ENCODE peak calls at places on chromosomes 16 and 17, in eight cellular contexts. Z is ELF-1, T is choroid plexus epithelial cell, Q is AG20443, P is GM18507, G is heart right ventricle, V is NCI-H2107, S is astrocyte of the hippocampus. N is an unnamed sample.

GRCh38 chr17:69936996-69937395 is 138.0 kb upstream of the KCNJ16 start:
- DNase-seq in G (no peak), S (no peak), V (no peak), Z (no peak), P (no peak), T (no peak), Q (no peak), N (no peak)

GRCh38 chr16:67843343-67843765 is 1.2 kb downstream of the THAP11 start:
- DNase-seq in G (no peak), V (no peak), S (peak; percentile 66), Z (no peak), Q (peak; percentile 30), P (no peak), T (no peak), N (no peak)

GRCh38 chr16:1057252-1057932 is 15.2 kb upstream of the SSTR5 start:
- DNase-seq in T (peak; percentile 7), Q (peak; percentile 82), G (no peak), Z (no peak), V (no peak), P (peak; percentile 15), S (peak; percentile 52), N (no peak)

GRCh38 chr17:61159415-61159814 is 240.2 kb upstream of the TBX2 start:
- DNase-seq in G (no peak), Q (no peak), P (no peak), Z (no peak), V (no peak), T (peak; percentile 41), S (peak; percentile 35), N (no peak)

GRCh38 chr17:79746955-79747507 is 16.3 kb downstream of the ENPP7 start:
- DNase-seq in V (no peak), G (no peak), Z (peak; percentile 41), P (no peak), T (peak; percentile 5), S (no peak), Q (no peak), N (no peak)

GRCh38 chr17:73068322-73069153 is 23.9 kb downstream of the SLC39A11 start:
- DNase-seq in P (no peak), Q (peak; percentile 29), S (peak; percentile 67), G (no peak), T (peak; percentile 96), V (no peak), Z (peak; percentile 50), N (no peak)

GRCh38 chr17:6078370-6078950 is 8.3 kb downstream of the WSCD1 start:
- DNase-seq in S (peak; percentile 21), P (no peak), G (no peak), T (no peak), Q (no peak), V (no peak), Z (no peak), N (no peak)

GRCh38 chr17:8843344-8843743 is 24.1 kb downstream of the PIK3R6 start:
- DNase-seq in S (no peak), T (no peak), Q (no peak), P (no peak), G (no peak), V (no peak), Z (no peak), N (no peak)

GRCh38 chr17:50953831-50954601 is 87.9 kb upstream of the TOB1 start:
- DNase-seq in T (peak; percentile 85), V (peak; percentile 38), P (no peak), Z (peak; percentile 81), S (peak; percentile 78), Q (peak; percentile 80), G (peak; percentile 73), N (peak; percentile 66)

GRCh38 chr17:4433515-4434031 is at the start of gene SPNS3:
- DNase-seq in P (no peak), V (no peak), G (no peak), T (no peak), Q (no peak), S (no peak), Z (no peak), N (no peak)

GRCh38 chr17:77795685-77796084 is 162.8 kb upstream of the TNRC6C start:
- DNase-seq in Z (no peak), S (no peak), P (no peak), T (no peak), V (no peak), G (no peak), Q (no peak), N (no peak)

GRCh38 chr16:81543571-81543970 is 99.0 kb downstream of the CMIP start:
- DNase-seq in S (no peak), T (peak; percentile 54), P (no peak), V (no peak), G (no peak), Q (no peak), Z (no peak), N (no peak)

GRCh38 chr16:20519231-20519630 is 56.9 kb downstream of the ACSM2B start:
- DNase-seq in S (no peak), Q (no peak), V (no peak), P (no peak), G (no peak), T (no peak), Z (no peak), N (no peak)

GRCh38 chr16:55842369-55843104 is 9.6 kb upstream of the CES1 start:
- DNase-seq in S (peak; percentile 57), Z (peak; percentile 38), P (peak; percentile 8), T (peak; percentile 64), G (peak; percentile 35), Q (peak; percentile 71), V (no peak), N (peak; percentile 5)

GRCh38 chr16:21611546-21612384 is 12.4 kb downstream of the METTL9 start:
- DNase-seq in Z (no peak), Q (no peak), V (no peak), P (no peak), T (peak; percentile 51), S (peak; percentile 21), G (no peak), N (no peak)

GRCh38 chr17:45315583-45316270 is 1.1 kb downstream of the MAP3K14 start:
- DNase-seq in Q (no peak), P (no peak), Z (no peak), S (no peak), G (no peak), V (no peak), T (no peak), N (no peak)

GRCh38 chr16:66604376-66605176 is at the start of gene CMTM3:
- DNase-seq in V (no peak), S (peak; percentile 92), G (peak; percentile 63), Z (peak; percentile 71), Q (peak; percentile 88), P (peak; percentile 54), T (peak; percentile 72), N (peak; percentile 68)